ENCODE peak calls at places on chromosomes 12 and 14, in four cellular contexts. X is K562, O is GM12878, F is HepG2. B is an unnamed sample.

GRCh38 chr12:43848786-43849185 is 12.9 kb downstream of the TMEM117 start:
- DNase-seq in F (no peak), X (no peak), O (no peak), B (no peak)

GRCh38 chr12:32605326-32606095 is 73.6 kb upstream of the DNM1L start:
- DNase-seq in X (no peak), O (no peak), F (no peak), B (no peak)

GRCh38 chr12:101935769-101936741 is 58.7 kb downstream of the DRAM1 start:
- DNase-seq in F (no peak), O (peak), X (no peak), B (no peak)

GRCh38 chr12:121132601-121133481 is at the start of gene P2RX7:
- DNase-seq in O (peak), F (no peak), X (peak), B (no peak)

GRCh38 chr14:86540636-86541247 is 1010.8 kb downstream of the FLRT2 start:
- DNase-seq in O (no peak), F (no peak), X (no peak), B (no peak)

GRCh38 chr12:59972941-59973340 is 377.1 kb downstream of the SLC16A7 start:
- DNase-seq in X (no peak), O (no peak), F (peak), B (no peak)

GRCh38 chr14:60251877-60252276 is 2.9 kb downstream of the PPM1A start:
- DNase-seq in O (no peak), X (no peak), F (no peak), B (no peak)

GRCh38 chr14:52059614-52060013 is 9.2 kb downstream of the NID2 start:
- DNase-seq in O (no peak), X (no peak), F (no peak), B (no peak)

GRCh38 chr12:64730585-64730964 is 28.6 kb downstream of the GNS start:
- DNase-seq in O (no peak), X (no peak), F (no peak), B (no peak)

GRCh38 chr12:52884526-52885293 is 20.2 kb downstream of the KRT8 start:
- DNase-seq in F (peak), O (no peak), X (peak), B (peak)
- TF ChIP-seq FOXK2 in F (no peak), O (no peak), X (no peak), B (no peak)

GRCh38 chr14:95535226-95536021 is 574 bp downstream of the GLRX5 start:
- DNase-seq in O (no peak), F (no peak), X (no peak), B (no peak)

GRCh38 chr14:95531473-95531872 is 3.4 kb upstream of the GLRX5 start:
- DNase-seq in X (no peak), F (no peak), O (no peak), B (no peak)

GRCh38 chr14:95533822-95534221 is 1.0 kb upstream of the GLRX5 start:
- DNase-seq in F (no peak), O (no peak), X (no peak), B (no peak)

GRCh38 chr14:95534299-95535225 is at the start of gene GLRX5:
- DNase-seq in X (peak), F (peak), O (peak), B (peak)

GRCh38 chr14:95533391-95533821 is 1.4 kb upstream of the GLRX5 start:
- DNase-seq in O (no peak), F (peak), X (peak), B (no peak)
- TF ChIP-seq FOXM1 in O (no peak), F (no peak), X (no peak), B (no peak)

DNA sequence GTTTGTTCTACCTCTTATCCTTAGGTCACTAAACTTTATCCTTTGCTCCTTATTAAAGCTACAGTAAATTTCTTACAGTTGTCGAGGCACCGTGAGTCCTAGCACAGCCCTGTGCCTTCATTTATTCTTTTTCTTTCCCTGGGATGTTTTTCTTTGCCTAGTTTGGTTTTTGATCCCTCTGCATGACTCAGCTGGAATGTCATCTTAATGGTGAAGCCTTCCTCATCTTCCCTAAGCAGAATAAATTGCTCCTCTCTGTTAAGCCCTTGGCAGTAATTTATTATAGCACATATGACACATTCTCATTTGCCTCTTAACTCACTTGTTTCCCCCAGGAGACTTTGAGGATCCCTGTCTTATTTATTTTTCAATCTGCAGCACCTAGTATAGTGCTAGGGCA is 16.6 kb downstream of the ACTR10 start:
- DNase-seq in F (no peak), O (no peak), X (no peak), B (no peak)
- TF ChIP-seq FOXK2 in F (no peak), O (no peak), X (no peak), B (no peak)

GRCh38 chr14:87640553-87640952 is 352.4 kb downstream of the GALC start:
- DNase-seq in F (peak), X (no peak), O (no peak), B (no peak)
- TF ChIP-seq FOXM1 in F (no peak), X (no peak), O (no peak), B (no peak)